ENCODE peak calls at places on chromosome 7, in six cellular contexts. J, L, F, I, X and W are unnamed samples.

GRCh38 chr7:54985405-54986360 is 33.1 kb upstream of the EGFR start:
- DNase-seq in L (peak; percentile 96), F (no peak), X (peak; percentile 92), J (no peak), I (no peak), W (peak; percentile 95)

GRCh38 chr7:111238891-111239290 is 148.0 kb downstream of the LRRN3 start:
- DNase-seq in I (no peak), L (no peak), J (no peak), F (no peak), X (peak; percentile 22), W (no peak)

GRCh38 chr7:18320971-18321567 is 174.5 kb upstream of the HDAC9 start:
- DNase-seq in I (no peak), L (peak; percentile 73), X (peak; percentile 58), J (no peak), F (no peak), W (peak; percentile 38)

GRCh38 chr7:1112109-1112508 is 24.2 kb downstream of the GPER1 start:
- DNase-seq in F (no peak), I (no peak), L (no peak), X (peak; percentile 25), J (no peak), W (no peak)

GRCh38 chr7:78714302-78714857 is 739.1 kb downstream of the MAGI2 start:
- DNase-seq in J (no peak), I (no peak), F (no peak), L (no peak), X (no peak), W (no peak)

GRCh38 chr7:111486472-111487142 is 75.7 kb downstream of the IMMP2L start:
- DNase-seq in L (peak; percentile 74), J (no peak), X (peak; percentile 67), F (no peak), I (no peak), W (peak; percentile 55)

GRCh38 chr7:121084748-121085336 is 96.3 kb downstream of the CPED1 start:
- DNase-seq in I (no peak), X (peak; percentile 96), J (peak; percentile 71), F (no peak), L (peak; percentile 92), W (no peak)

GRCh38 chr7:67552738-67553137 is 556.1 kb downstream of the TYW1 start:
- DNase-seq in I (no peak), X (no peak), L (no peak), F (no peak), J (no peak), W (no peak)

GRCh38 chr7:83347836-83348482 is 185.3 kb upstream of the PCLO start:
- DNase-seq in X (peak; percentile 65), I (no peak), J (no peak), L (peak; percentile 58), F (no peak), W (no peak)

GRCh38 chr7:330554-331230 is 40.7 kb downstream of the FOXL3 start:
- DNase-seq in F (peak; percentile 50), X (no peak), I (no peak), L (no peak), J (no peak), W (no peak)

GRCh38 chr7:45988405-45989057 is 67.5 kb upstream of the IGFBP3 start:
- DNase-seq in J (no peak), F (no peak), X (no peak), I (no peak), L (peak; percentile 5), W (no peak)

GRCh38 chr7:127938588-127938987 is 92.6 kb downstream of the LRRC4 start:
- DNase-seq in I (no peak), L (peak; percentile 47), F (no peak), X (peak; percentile 88), J (no peak), W (peak; percentile 25)

GRCh38 chr7:22348379-22348778 is 8.6 kb downstream of the RAPGEF5 start:
- DNase-seq in J (no peak), I (no peak), L (peak; percentile 66), F (no peak), X (no peak), W (no peak)